ENCODE peak calls at places on chromosomes 13 and 19, in nine cellular contexts. One of them, this sample, is unnamed.

GRCh38 chr19:13172335-13173128 is 22.3 kb downstream of the IER2 start:
- DNase-seq in G401: peak
- DNase-seq in activated CD8-positive, alpha-beta T cell treated with anti-CD3 and anti-CD28 coated beads, Interleukin-2, amount 10 ng/mL, durations not matched to agents 7 days and 5 days: peak
- DNase-seq in left colon: peak
- DNase-seq in suprapubic skin: peak
- DNase-seq in activated T-cell treated with anti-CD3 and anti-CD28 coated beads, Interleukin-2, amount 50 U/mL, for 72 hours: peak
- DNase-seq in ureter: peak
- DNase-seq in substantia nigra: no peak
- DNase-seq in H7: no peak
- DNase-seq in this sample: peak

GRCh38 chr13:21033224-21033855 is 28.0 kb downstream of the LATS2 start:
- DNase-seq in substantia nigra: no peak
- DNase-seq in ureter: no peak
- DNase-seq in suprapubic skin: no peak
- DNase-seq in activated T-cell treated with anti-CD3 and anti-CD28 coated beads, Interleukin-2, amount 50 U/mL, for 72 hours: no peak
- DNase-seq in H7: no peak
- DNase-seq in G401: peak
- DNase-seq in activated CD8-positive, alpha-beta T cell treated with anti-CD3 and anti-CD28 coated beads, Interleukin-2, amount 10 ng/mL, durations not matched to agents 7 days and 5 days: no peak
- DNase-seq in left colon: peak
- DNase-seq in this sample: no peak

GRCh38 chr13:109719962-109720646 is 66.3 kb downstream of the IRS2 start:
- DNase-seq in ureter: no peak
- DNase-seq in activated T-cell treated with anti-CD3 and anti-CD28 coated beads, Interleukin-2, amount 50 U/mL, for 72 hours: no peak
- DNase-seq in suprapubic skin: no peak
- DNase-seq in substantia nigra: no peak
- DNase-seq in activated CD8-positive, alpha-beta T cell treated with anti-CD3 and anti-CD28 coated beads, Interleukin-2, amount 10 ng/mL, durations not matched to agents 7 days and 5 days: no peak
- DNase-seq in left colon: no peak
- DNase-seq in G401: no peak
- DNase-seq in H7: no peak
- DNase-seq in this sample: no peak

GRCh38 chr13:51977606-51978005 is 33.6 kb downstream of the ATP7B start:
- DNase-seq in substantia nigra: no peak
- DNase-seq in G401: no peak
- DNase-seq in suprapubic skin: no peak
- DNase-seq in ureter: no peak
- DNase-seq in activated CD8-positive, alpha-beta T cell treated with anti-CD3 and anti-CD28 coated beads, Interleukin-2, amount 10 ng/mL, durations not matched to agents 7 days and 5 days: no peak
- DNase-seq in activated T-cell treated with anti-CD3 and anti-CD28 coated beads, Interleukin-2, amount 50 U/mL, for 72 hours: no peak
- DNase-seq in H7: no peak
- DNase-seq in left colon: no peak
- DNase-seq in this sample: no peak

GRCh38 chr19:5790573-5791520 is at the start of gene DUS3L:
- DNase-seq in G401: peak
- DNase-seq in substantia nigra: peak
- DNase-seq in suprapubic skin: peak
- DNase-seq in ureter: peak
- DNase-seq in H7: peak
- DNase-seq in activated T-cell treated with anti-CD3 and anti-CD28 coated beads, Interleukin-2, amount 50 U/mL, for 72 hours: peak
- DNase-seq in activated CD8-positive, alpha-beta T cell treated with anti-CD3 and anti-CD28 coated beads, Interleukin-2, amount 10 ng/mL, durations not matched to agents 7 days and 5 days: peak
- DNase-seq in left colon: peak
- DNase-seq in this sample: peak

GRCh38 chr13:113875829-113876228 is 12.0 kb upstream of the GAS6 start:
- DNase-seq in activated T-cell treated with anti-CD3 and anti-CD28 coated beads, Interleukin-2, amount 50 U/mL, for 72 hours: no peak
- DNase-seq in substantia nigra: no peak
- DNase-seq in left colon: no peak
- DNase-seq in activated CD8-positive, alpha-beta T cell treated with anti-CD3 and anti-CD28 coated beads, Interleukin-2, amount 10 ng/mL, durations not matched to agents 7 days and 5 days: peak
- DNase-seq in G401: no peak
- DNase-seq in H7: no peak
- DNase-seq in suprapubic skin: no peak
- DNase-seq in ureter: no peak
- DNase-seq in this sample: no peak

GRCh38 chr13:64928704-64929499 is 2301.2 kb downstream of the PCDH9 start:
- DNase-seq in ureter: no peak
- DNase-seq in G401: no peak
- DNase-seq in activated CD8-positive, alpha-beta T cell treated with anti-CD3 and anti-CD28 coated beads, Interleukin-2, amount 10 ng/mL, durations not matched to agents 7 days and 5 days: no peak
- DNase-seq in activated T-cell treated with anti-CD3 and anti-CD28 coated beads, Interleukin-2, amount 50 U/mL, for 72 hours: no peak
- DNase-seq in suprapubic skin: no peak
- DNase-seq in left colon: no peak
- DNase-seq in H7: no peak
- DNase-seq in substantia nigra: no peak
- DNase-seq in this sample: no peak

GRCh38 chr13:112062619-112063308 is 4.2 kb upstream of the SOX1 start:
- DNase-seq in H7: peak
- DNase-seq in G401: no peak
- DNase-seq in suprapubic skin: peak
- DNase-seq in ureter: no peak
- DNase-seq in activated CD8-positive, alpha-beta T cell treated with anti-CD3 and anti-CD28 coated beads, Interleukin-2, amount 10 ng/mL, durations not matched to agents 7 days and 5 days: no peak
- DNase-seq in left colon: no peak
- DNase-seq in activated T-cell treated with anti-CD3 and anti-CD28 coated beads, Interleukin-2, amount 50 U/mL, for 72 hours: no peak
- DNase-seq in substantia nigra: no peak
- DNase-seq in this sample: no peak

GRCh38 chr19:35755160-35755549 is 1.7 kb downstream of the HSPB6 start:
- DNase-seq in activated CD8-positive, alpha-beta T cell treated with anti-CD3 and anti-CD28 coated beads, Interleukin-2, amount 10 ng/mL, durations not matched to agents 7 days and 5 days: no peak
- DNase-seq in ureter: no peak
- DNase-seq in activated T-cell treated with anti-CD3 and anti-CD28 coated beads, Interleukin-2, amount 50 U/mL, for 72 hours: no peak
- DNase-seq in G401: no peak
- DNase-seq in H7: no peak
- DNase-seq in suprapubic skin: peak
- DNase-seq in left colon: no peak
- DNase-seq in substantia nigra: no peak
- DNase-seq in this sample: no peak

GRCh38 chr19:10018219-10018618 is 4.9 kb downstream of the RDH8 start:
- DNase-seq in left colon: no peak
- DNase-seq in ureter: no peak
- DNase-seq in suprapubic skin: no peak
- DNase-seq in H7: no peak
- DNase-seq in activated CD8-positive, alpha-beta T cell treated with anti-CD3 and anti-CD28 coated beads, Interleukin-2, amount 10 ng/mL, durations not matched to agents 7 days and 5 days: no peak
- DNase-seq in activated T-cell treated with anti-CD3 and anti-CD28 coated beads, Interleukin-2, amount 50 U/mL, for 72 hours: no peak
- DNase-seq in G401: no peak
- DNase-seq in substantia nigra: no peak
- DNase-seq in this sample: no peak

GRCh38 chr13:68627377-68627776 is 1397.2 kb upstream of the PCDH9 start:
- DNase-seq in suprapubic skin: no peak
- DNase-seq in H7: no peak
- DNase-seq in left colon: no peak
- DNase-seq in ureter: no peak
- DNase-seq in G401: no peak
- DNase-seq in activated CD8-positive, alpha-beta T cell treated with anti-CD3 and anti-CD28 coated beads, Interleukin-2, amount 10 ng/mL, durations not matched to agents 7 days and 5 days: no peak
- DNase-seq in activated T-cell treated with anti-CD3 and anti-CD28 coated beads, Interleukin-2, amount 50 U/mL, for 72 hours: no peak
- DNase-seq in substantia nigra: no peak
- DNase-seq in this sample: no peak

GRCh38 chr19:54795763-54796162 is 7.6 kb upstream of the KIR2DL4 start:
- DNase-seq in H7: no peak
- DNase-seq in suprapubic skin: no peak
- DNase-seq in substantia nigra: no peak
- DNase-seq in ureter: no peak
- DNase-seq in activated CD8-positive, alpha-beta T cell treated with anti-CD3 and anti-CD28 coated beads, Interleukin-2, amount 10 ng/mL, durations not matched to agents 7 days and 5 days: no peak
- DNase-seq in activated T-cell treated with anti-CD3 and anti-CD28 coated beads, Interleukin-2, amount 50 U/mL, for 72 hours: no peak
- DNase-seq in left colon: no peak
- DNase-seq in G401: no peak
- DNase-seq in this sample: no peak

GRCh38 chr13:46577656-46578589 is 25.0 kb downstream of the LRCH1 start:
- DNase-seq in G401: no peak
- DNase-seq in H7: no peak
- DNase-seq in ureter: no peak
- DNase-seq in activated T-cell treated with anti-CD3 and anti-CD28 coated beads, Interleukin-2, amount 50 U/mL, for 72 hours: no peak
- DNase-seq in left colon: no peak
- DNase-seq in suprapubic skin: no peak
- DNase-seq in substantia nigra: no peak
- DNase-seq in activated CD8-positive, alpha-beta T cell treated with anti-CD3 and anti-CD28 coated beads, Interleukin-2, amount 10 ng/mL, durations not matched to agents 7 days and 5 days: no peak
- DNase-seq in this sample: no peak

GRCh38 chr13:110938662-110939421 is 24.0 kb upstream of the ANKRD10 start:
- DNase-seq in suprapubic skin: no peak
- DNase-seq in substantia nigra: no peak
- DNase-seq in ureter: no peak
- DNase-seq in left colon: no peak
- DNase-seq in activated T-cell treated with anti-CD3 and anti-CD28 coated beads, Interleukin-2, amount 50 U/mL, for 72 hours: no peak
- DNase-seq in G401: no peak
- DNase-seq in activated CD8-positive, alpha-beta T cell treated with anti-CD3 and anti-CD28 coated beads, Interleukin-2, amount 10 ng/mL, durations not matched to agents 7 days and 5 days: no peak
- DNase-seq in H7: no peak
- DNase-seq in this sample: no peak

GRCh38 chr19:38037151-38037611 is 130.2 kb downstream of the SIPA1L3 start:
- DNase-seq in ureter: no peak
- DNase-seq in substantia nigra: no peak
- DNase-seq in activated T-cell treated with anti-CD3 and anti-CD28 coated beads, Interleukin-2, amount 50 U/mL, for 72 hours: no peak
- DNase-seq in suprapubic skin: no peak
- DNase-seq in left colon: no peak
- DNase-seq in H7: peak
- DNase-seq in activated CD8-positive, alpha-beta T cell treated with anti-CD3 and anti-CD28 coated beads, Interleukin-2, amount 10 ng/mL, durations not matched to agents 7 days and 5 days: no peak
- DNase-seq in G401: no peak
- DNase-seq in this sample: no peak

GRCh38 chr19:3575260-3575741 is 2.6 kb downstream of the HMG20B start:
- DNase-seq in G401: peak
- DNase-seq in activated T-cell treated with anti-CD3 and anti-CD28 coated beads, Interleukin-2, amount 50 U/mL, for 72 hours: no peak
- DNase-seq in activated CD8-positive, alpha-beta T cell treated with anti-CD3 and anti-CD28 coated beads, Interleukin-2, amount 10 ng/mL, durations not matched to agents 7 days and 5 days: peak
- DNase-seq in ureter: no peak
- DNase-seq in suprapubic skin: no peak
- DNase-seq in left colon: no peak
- DNase-seq in substantia nigra: no peak
- DNase-seq in H7: peak
- DNase-seq in this sample: peak

GRCh38 chr13:78022164-78022877 is 103.7 kb upstream of the EDNRB start:
- DNase-seq in activated T-cell treated with anti-CD3 and anti-CD28 coated beads, Interleukin-2, amount 50 U/mL, for 72 hours: peak
- DNase-seq in suprapubic skin: no peak
- DNase-seq in substantia nigra: peak
- DNase-seq in activated CD8-positive, alpha-beta T cell treated with anti-CD3 and anti-CD28 coated beads, Interleukin-2, amount 10 ng/mL, durations not matched to agents 7 days and 5 days: peak
- DNase-seq in G401: no peak
- DNase-seq in ureter: no peak
- DNase-seq in H7: no peak
- DNase-seq in left colon: peak
- DNase-seq in this sample: no peak

GRCh38 chr19:13087295-13087694 is 15.4 kb downstream of the LYL1 start:
- DNase-seq in activated CD8-positive, alpha-beta T cell treated with anti-CD3 and anti-CD28 coated beads, Interleukin-2, amount 10 ng/mL, durations not matched to agents 7 days and 5 days: no peak
- DNase-seq in G401: no peak
- DNase-seq in left colon: no peak
- DNase-seq in suprapubic skin: no peak
- DNase-seq in substantia nigra: no peak
- DNase-seq in H7: no peak
- DNase-seq in activated T-cell treated with anti-CD3 and anti-CD28 coated beads, Interleukin-2, amount 50 U/mL, for 72 hours: no peak
- DNase-seq in ureter: no peak
- DNase-seq in this sample: no peak

GRCh38 chr13:109818136-109818535 is 31.8 kb upstream of the IRS2 start:
- DNase-seq in G401: no peak
- DNase-seq in H7: no peak
- DNase-seq in suprapubic skin: no peak
- DNase-seq in activated T-cell treated with anti-CD3 and anti-CD28 coated beads, Interleukin-2, amount 50 U/mL, for 72 hours: no peak
- DNase-seq in substantia nigra: no peak
- DNase-seq in left colon: no peak
- DNase-seq in activated CD8-positive, alpha-beta T cell treated with anti-CD3 and anti-CD28 coated beads, Interleukin-2, amount 10 ng/mL, durations not matched to agents 7 days and 5 days: no peak
- DNase-seq in ureter: no peak
- DNase-seq in this sample: no peak

GRCh38 chr19:31290926-31291590 is 58.2 kb downstream of the TSHZ3 start:
- DNase-seq in activated T-cell treated with anti-CD3 and anti-CD28 coated beads, Interleukin-2, amount 50 U/mL, for 72 hours: no peak
- DNase-seq in activated CD8-positive, alpha-beta T cell treated with anti-CD3 and anti-CD28 coated beads, Interleukin-2, amount 10 ng/mL, durations not matched to agents 7 days and 5 days: no peak
- DNase-seq in H7: no peak
- DNase-seq in G401: no peak
- DNase-seq in substantia nigra: peak
- DNase-seq in left colon: no peak
- DNase-seq in suprapubic skin: no peak
- DNase-seq in ureter: no peak
- DNase-seq in this sample: no peak

GRCh38 chr19:8094336-8094735 is 41.8 kb downstream of the CCL25 start:
- DNase-seq in activated T-cell treated with anti-CD3 and anti-CD28 coated beads, Interleukin-2, amount 50 U/mL, for 72 hours: no peak
- DNase-seq in ureter: no peak
- DNase-seq in suprapubic skin: no peak
- DNase-seq in H7: no peak
- DNase-seq in substantia nigra: no peak
- DNase-seq in activated CD8-positive, alpha-beta T cell treated with anti-CD3 and anti-CD28 coated beads, Interleukin-2, amount 10 ng/mL, durations not matched to agents 7 days and 5 days: no peak
- DNase-seq in left colon: no peak
- DNase-seq in G401: no peak
- DNase-seq in this sample: no peak

GRCh38 chr19:34282611-34283519 is 28.5 kb downstream of the GARRE1 start:
- DNase-seq in left colon: no peak
- DNase-seq in activated T-cell treated with anti-CD3 and anti-CD28 coated beads, Interleukin-2, amount 50 U/mL, for 72 hours: no peak
- DNase-seq in substantia nigra: no peak
- DNase-seq in ureter: no peak
- DNase-seq in G401: peak
- DNase-seq in suprapubic skin: no peak
- DNase-seq in H7: no peak
- DNase-seq in activated CD8-positive, alpha-beta T cell treated with anti-CD3 and anti-CD28 coated beads, Interleukin-2, amount 10 ng/mL, durations not matched to agents 7 days and 5 days: no peak
- DNase-seq in this sample: no peak

GRCh38 chr13:100563779-100564178 is 24.8 kb downstream of the GGACT start:
- DNase-seq in activated T-cell treated with anti-CD3 and anti-CD28 coated beads, Interleukin-2, amount 50 U/mL, for 72 hours: no peak
- DNase-seq in substantia nigra: no peak
- DNase-seq in left colon: no peak
- DNase-seq in H7: peak
- DNase-seq in activated CD8-positive, alpha-beta T cell treated with anti-CD3 and anti-CD28 coated beads, Interleukin-2, amount 10 ng/mL, durations not matched to agents 7 days and 5 days: no peak
- DNase-seq in G401: no peak
- DNase-seq in suprapubic skin: no peak
- DNase-seq in ureter: no peak
- DNase-seq in this sample: no peak

GRCh38 chr19:16575282-16575681 is 3.1 kb upstream of the SLC35E1 start:
- DNase-seq in H7: no peak
- DNase-seq in substantia nigra: no peak
- DNase-seq in left colon: no peak
- DNase-seq in activated T-cell treated with anti-CD3 and anti-CD28 coated beads, Interleukin-2, amount 50 U/mL, for 72 hours: no peak
- DNase-seq in G401: no peak
- DNase-seq in activated CD8-positive, alpha-beta T cell treated with anti-CD3 and anti-CD28 coated beads, Interleukin-2, amount 10 ng/mL, durations not matched to agents 7 days and 5 days: no peak
- DNase-seq in ureter: no peak
- DNase-seq in suprapubic skin: no peak
- DNase-seq in this sample: no peak

GRCh38 chr13:80475718-80476117 is 134.8 kb upstream of the SPRY2 start:
- DNase-seq in activated T-cell treated with anti-CD3 and anti-CD28 coated beads, Interleukin-2, amount 50 U/mL, for 72 hours: no peak
- DNase-seq in substantia nigra: no peak
- DNase-seq in H7: no peak
- DNase-seq in suprapubic skin: no peak
- DNase-seq in ureter: no peak
- DNase-seq in activated CD8-positive, alpha-beta T cell treated with anti-CD3 and anti-CD28 coated beads, Interleukin-2, amount 10 ng/mL, durations not matched to agents 7 days and 5 days: no peak
- DNase-seq in left colon: no peak
- DNase-seq in G401: no peak
- DNase-seq in this sample: no peak

GRCh38 chr13:75861786-75862185 is 225.7 kb downstream of the LMO7 start:
- DNase-seq in suprapubic skin: no peak
- DNase-seq in activated T-cell treated with anti-CD3 and anti-CD28 coated beads, Interleukin-2, amount 50 U/mL, for 72 hours: no peak
- DNase-seq in ureter: no peak
- DNase-seq in left colon: no peak
- DNase-seq in activated CD8-positive, alpha-beta T cell treated with anti-CD3 and anti-CD28 coated beads, Interleukin-2, amount 10 ng/mL, durations not matched to agents 7 days and 5 days: no peak
- DNase-seq in H7: no peak
- DNase-seq in G401: no peak
- DNase-seq in substantia nigra: no peak
- DNase-seq in this sample: no peak

GRCh38 chr13:52899206-52899605 is 50.8 kb upstream of the PCDH8 start:
- DNase-seq in suprapubic skin: no peak
- DNase-seq in H7: no peak
- DNase-seq in activated T-cell treated with anti-CD3 and anti-CD28 coated beads, Interleukin-2, amount 50 U/mL, for 72 hours: no peak
- DNase-seq in substantia nigra: no peak
- DNase-seq in G401: no peak
- DNase-seq in activated CD8-positive, alpha-beta T cell treated with anti-CD3 and anti-CD28 coated beads, Interleukin-2, amount 10 ng/mL, durations not matched to agents 7 days and 5 days: no peak
- DNase-seq in left colon: no peak
- DNase-seq in ureter: no peak
- DNase-seq in this sample: no peak

GRCh38 chr13:75872970-75873369 is 236.8 kb downstream of the LMO7 start:
- DNase-seq in left colon: no peak
- DNase-seq in G401: no peak
- DNase-seq in ureter: no peak
- DNase-seq in H7: no peak
- DNase-seq in suprapubic skin: no peak
- DNase-seq in activated CD8-positive, alpha-beta T cell treated with anti-CD3 and anti-CD28 coated beads, Interleukin-2, amount 10 ng/mL, durations not matched to agents 7 days and 5 days: no peak
- DNase-seq in activated T-cell treated with anti-CD3 and anti-CD28 coated beads, Interleukin-2, amount 50 U/mL, for 72 hours: no peak
- DNase-seq in substantia nigra: no peak
- DNase-seq in this sample: no peak

GRCh38 chr13:112680741-112681360 is 9.0 kb upstream of the ATP11A start:
- DNase-seq in G401: no peak
- DNase-seq in substantia nigra: no peak
- DNase-seq in activated CD8-positive, alpha-beta T cell treated with anti-CD3 and anti-CD28 coated beads, Interleukin-2, amount 10 ng/mL, durations not matched to agents 7 days and 5 days: no peak
- DNase-seq in suprapubic skin: peak
- DNase-seq in ureter: peak
- DNase-seq in left colon: no peak
- DNase-seq in activated T-cell treated with anti-CD3 and anti-CD28 coated beads, Interleukin-2, amount 50 U/mL, for 72 hours: no peak
- DNase-seq in H7: no peak
- DNase-seq in this sample: no peak